ENCODE peak calls at places on chromosome 15, in five cellular contexts. One of them, this sample, is unnamed.

GRCh38 chr15:62164500-62165028 is 521 bp downstream of the C2CD4B start:
- DNase-seq in mammary epithelial cell: peak; percentile 8
- DNase-seq in activated CD4-positive, CD25-positive, alpha-beta regulatory T cell treated with anti-CD3 and anti-CD28 coated beads, Interleukin-2, amount 50 U/mL, for 16 hours: no peak
- DNase-seq in COR-L47: no peak
- DNase-seq in NCI-H1092 treated with DMSO at 0.1 percent for 48 hours: no peak
- DNase-seq in this sample: peak; percentile 28

GRCh38 chr15:25762015-25762662 is 101.0 kb downstream of the ATP10A start:
- DNase-seq in mammary epithelial cell: no peak
- DNase-seq in activated CD4-positive, CD25-positive, alpha-beta regulatory T cell treated with anti-CD3 and anti-CD28 coated beads, Interleukin-2, amount 50 U/mL, for 16 hours: no peak
- DNase-seq in COR-L47: no peak
- DNase-seq in NCI-H1092 treated with DMSO at 0.1 percent for 48 hours: no peak
- DNase-seq in this sample: no peak

GRCh38 chr15:99717129-99718024 is 15.9 kb downstream of the LYSMD4 start:
- DNase-seq in mammary epithelial cell: no peak
- DNase-seq in activated CD4-positive, CD25-positive, alpha-beta regulatory T cell treated with anti-CD3 and anti-CD28 coated beads, Interleukin-2, amount 50 U/mL, for 16 hours: no peak
- DNase-seq in COR-L47: no peak
- DNase-seq in NCI-H1092 treated with DMSO at 0.1 percent for 48 hours: no peak
- DNase-seq in this sample: no peak

GRCh38 chr15:89472785-89473256 is 23.6 kb downstream of the RHCG start:
- DNase-seq in mammary epithelial cell: peak; percentile 37
- DNase-seq in activated CD4-positive, CD25-positive, alpha-beta regulatory T cell treated with anti-CD3 and anti-CD28 coated beads, Interleukin-2, amount 50 U/mL, for 16 hours: no peak
- DNase-seq in COR-L47: peak; percentile 59
- DNase-seq in NCI-H1092 treated with DMSO at 0.1 percent for 48 hours: peak; percentile 10
- DNase-seq in this sample: peak; percentile 51

GRCh38 chr15:89059006-89059405 is 29.2 kb upstream of the ABHD2 start:
- DNase-seq in mammary epithelial cell: no peak
- DNase-seq in activated CD4-positive, CD25-positive, alpha-beta regulatory T cell treated with anti-CD3 and anti-CD28 coated beads, Interleukin-2, amount 50 U/mL, for 16 hours: no peak
- DNase-seq in COR-L47: peak; percentile 10
- DNase-seq in NCI-H1092 treated with DMSO at 0.1 percent for 48 hours: no peak
- DNase-seq in this sample: no peak

GRCh38 chr15:45387379-45388007 is 9.1 kb upstream of the GATM start:
- DNase-seq in mammary epithelial cell: peak; percentile 32
- DNase-seq in activated CD4-positive, CD25-positive, alpha-beta regulatory T cell treated with anti-CD3 and anti-CD28 coated beads, Interleukin-2, amount 50 U/mL, for 16 hours: no peak
- DNase-seq in COR-L47: no peak
- DNase-seq in NCI-H1092 treated with DMSO at 0.1 percent for 48 hours: no peak
- DNase-seq in this sample: no peak

GRCh38 chr15:41429003-41429890 is 12.4 kb downstream of the RTF1 start:
- DNase-seq in mammary epithelial cell: no peak
- DNase-seq in activated CD4-positive, CD25-positive, alpha-beta regulatory T cell treated with anti-CD3 and anti-CD28 coated beads, Interleukin-2, amount 50 U/mL, for 16 hours: no peak
- DNase-seq in COR-L47: no peak
- DNase-seq in NCI-H1092 treated with DMSO at 0.1 percent for 48 hours: no peak
- DNase-seq in this sample: no peak

GRCh38 chr15:99306694-99307338 is 55.5 kb downstream of the LRRC28 start:
- DNase-seq in mammary epithelial cell: no peak
- DNase-seq in activated CD4-positive, CD25-positive, alpha-beta regulatory T cell treated with anti-CD3 and anti-CD28 coated beads, Interleukin-2, amount 50 U/mL, for 16 hours: no peak
- DNase-seq in COR-L47: peak; percentile 34
- DNase-seq in NCI-H1092 treated with DMSO at 0.1 percent for 48 hours: peak; percentile 71
- DNase-seq in this sample: no peak

GRCh38 chr15:25391971-25392733 is 46.7 kb downstream of the UBE3A start:
- DNase-seq in mammary epithelial cell: peak; percentile 67
- DNase-seq in activated CD4-positive, CD25-positive, alpha-beta regulatory T cell treated with anti-CD3 and anti-CD28 coated beads, Interleukin-2, amount 50 U/mL, for 16 hours: no peak
- DNase-seq in COR-L47: no peak
- DNase-seq in NCI-H1092 treated with DMSO at 0.1 percent for 48 hours: no peak
- DNase-seq in this sample: no peak

GRCh38 chr15:77846360-77846759 is 213.6 kb upstream of the LINGO1 start:
- DNase-seq in mammary epithelial cell: no peak
- DNase-seq in activated CD4-positive, CD25-positive, alpha-beta regulatory T cell treated with anti-CD3 and anti-CD28 coated beads, Interleukin-2, amount 50 U/mL, for 16 hours: no peak
- DNase-seq in COR-L47: no peak
- DNase-seq in NCI-H1092 treated with DMSO at 0.1 percent for 48 hours: no peak
- DNase-seq in this sample: no peak

GRCh38 chr15:68783226-68784054 is 37.3 kb downstream of the ANP32A start:
- DNase-seq in mammary epithelial cell: peak; percentile 27
- DNase-seq in activated CD4-positive, CD25-positive, alpha-beta regulatory T cell treated with anti-CD3 and anti-CD28 coated beads, Interleukin-2, amount 50 U/mL, for 16 hours: peak; percentile 30
- DNase-seq in COR-L47: no peak
- DNase-seq in NCI-H1092 treated with DMSO at 0.1 percent for 48 hours: no peak
- DNase-seq in this sample: peak; percentile 16

GRCh38 chr15:44033894-44034293 is 161.2 kb downstream of the FRMD5 start:
- DNase-seq in mammary epithelial cell: peak; percentile 73
- DNase-seq in activated CD4-positive, CD25-positive, alpha-beta regulatory T cell treated with anti-CD3 and anti-CD28 coated beads, Interleukin-2, amount 50 U/mL, for 16 hours: no peak
- DNase-seq in COR-L47: peak; percentile 35
- DNase-seq in NCI-H1092 treated with DMSO at 0.1 percent for 48 hours: no peak
- DNase-seq in this sample: no peak

GRCh38 chr15:40282144-40282869 is 557 bp downstream of the ANKRD63 start:
- DNase-seq in mammary epithelial cell: peak; percentile 53
- DNase-seq in activated CD4-positive, CD25-positive, alpha-beta regulatory T cell treated with anti-CD3 and anti-CD28 coated beads, Interleukin-2, amount 50 U/mL, for 16 hours: peak; percentile 12
- DNase-seq in COR-L47: peak; percentile 46
- DNase-seq in NCI-H1092 treated with DMSO at 0.1 percent for 48 hours: no peak
- DNase-seq in this sample: peak; percentile 16

GRCh38 chr15:63030101-63030528 is 12.4 kb upstream of the TPM1 start:
- DNase-seq in mammary epithelial cell: no peak
- DNase-seq in activated CD4-positive, CD25-positive, alpha-beta regulatory T cell treated with anti-CD3 and anti-CD28 coated beads, Interleukin-2, amount 50 U/mL, for 16 hours: no peak
- DNase-seq in COR-L47: no peak
- DNase-seq in NCI-H1092 treated with DMSO at 0.1 percent for 48 hours: no peak
- DNase-seq in this sample: no peak

GRCh38 chr15:45715528-45715927 is 80.7 kb downstream of the SQOR start:
- DNase-seq in mammary epithelial cell: no peak
- DNase-seq in activated CD4-positive, CD25-positive, alpha-beta regulatory T cell treated with anti-CD3 and anti-CD28 coated beads, Interleukin-2, amount 50 U/mL, for 16 hours: no peak
- DNase-seq in COR-L47: peak; percentile 31
- DNase-seq in NCI-H1092 treated with DMSO at 0.1 percent for 48 hours: peak; percentile 40
- DNase-seq in this sample: no peak

GRCh38 chr15:52217186-52217585 is 26.0 kb upstream of the GNB5 start:
- DNase-seq in mammary epithelial cell: no peak
- DNase-seq in activated CD4-positive, CD25-positive, alpha-beta regulatory T cell treated with anti-CD3 and anti-CD28 coated beads, Interleukin-2, amount 50 U/mL, for 16 hours: no peak
- DNase-seq in COR-L47: no peak
- DNase-seq in NCI-H1092 treated with DMSO at 0.1 percent for 48 hours: no peak
- DNase-seq in this sample: no peak

GRCh38 chr15:56356616-56357015 is 8.6 kb upstream of the TEX9 start:
- DNase-seq in mammary epithelial cell: peak; percentile 74
- DNase-seq in activated CD4-positive, CD25-positive, alpha-beta regulatory T cell treated with anti-CD3 and anti-CD28 coated beads, Interleukin-2, amount 50 U/mL, for 16 hours: no peak
- DNase-seq in COR-L47: peak; percentile 45
- DNase-seq in NCI-H1092 treated with DMSO at 0.1 percent for 48 hours: no peak
- DNase-seq in this sample: peak; percentile 44

GRCh38 chr15:42137461-42138261 is 18.8 kb downstream of the PLA2G4F start:
- DNase-seq in mammary epithelial cell: peak; percentile 40
- DNase-seq in activated CD4-positive, CD25-positive, alpha-beta regulatory T cell treated with anti-CD3 and anti-CD28 coated beads, Interleukin-2, amount 50 U/mL, for 16 hours: no peak
- DNase-seq in COR-L47: peak; percentile 52
- DNase-seq in NCI-H1092 treated with DMSO at 0.1 percent for 48 hours: peak; percentile 41
- DNase-seq in this sample: peak; percentile 52

This sample was measured in SW480.